ENCODE peak calls at places on chromosomes 16 and 17, in four cellular contexts. F is lung, W is GM23248, M is fibroblast of lung. H is an unnamed sample.

GRCh38 chr17:49618112-49618611 is 42.5 kb downstream of the NXPH3 start:
- DNase-seq in F (no peak), W (peak; percentile 47), M (no peak), H (no peak)

GRCh38 chr17:16986391-16986790 is 14.5 kb upstream of the TNFRSF13B start:
- DNase-seq in F (no peak), W (peak; percentile 46), M (no peak), H (peak; percentile 50)

GRCh38 chr16:49590166-49590871 is 216.7 kb downstream of the C16orf78 start:
- DNase-seq in F (no peak), W (no peak), M (no peak), H (no peak)

GRCh38 chr17:38341035-38341721 is 2.6 kb downstream of the GPR179 start:
- DNase-seq in F (no peak), W (peak; percentile 36), M (no peak), H (no peak)

GRCh38 chr17:47957591-47958490 is at the start of gene PRR15L:
- DNase-seq in F (peak; percentile 84), W (no peak), M (no peak), H (no peak)

GRCh38 chr16:72110662-72111615 is 17.3 kb downstream of the DHX38 start:
- DNase-seq in F (no peak), W (no peak), M (no peak), H (no peak)

GRCh38 chr17:18129041-18129502 is 20.5 kb downstream of the MYO15A start:
- DNase-seq in F (peak; percentile 75), W (peak; percentile 51), M (peak; percentile 72), H (no peak)

GRCh38 chr17:31449746-31450145 is 58.3 kb downstream of the RAB11FIP4 start:
- DNase-seq in F (no peak), W (no peak), M (no peak), H (no peak)

GRCh38 chr17:56966277-56966676 is 5.4 kb upstream of the COIL start:
- DNase-seq in F (no peak), W (no peak), M (no peak), H (no peak)

GRCh38 chr16:84673203-84673535 is 24.9 kb downstream of the KLHL36 start:
- DNase-seq in F (no peak), W (peak; percentile 12), M (no peak), H (peak; percentile 44)

GRCh38 chr16:85019659-85020245 is 7.8 kb upstream of the KIAA0513 start:
- DNase-seq in F (peak; percentile 74), W (peak; percentile 38), M (no peak), H (no peak)

GRCh38 chr17:44220211-44221071 is 966 bp upstream of the UBTF start:
- DNase-seq in F (no peak), W (peak; percentile 80), M (peak; percentile 64), H (peak; percentile 50)

GRCh38 chr16:69590590-69590989 is 24.8 kb downstream of the NFAT5 start:
- DNase-seq in F (no peak), W (no peak), M (no peak), H (no peak)

GRCh38 chr17:28258347-28258887 is 60.6 kb upstream of the TMEM97 start:
- DNase-seq in F (no peak), W (no peak), M (no peak), H (no peak)

GRCh38 chr17:13550291-13550690 is 51.4 kb downstream of the HS3ST3A1 start:
- DNase-seq in F (no peak), W (peak; percentile 57), M (no peak), H (peak; percentile 3)

GRCh38 chr17:2545393-2545792 is 33.7 kb upstream of the METTL16 start:
- DNase-seq in F (peak; percentile 75), W (no peak), M (no peak), H (no peak)

GRCh38 chr16:4486126-4486893 is 10.1 kb downstream of the HMOX2 start:
- DNase-seq in F (no peak), W (no peak), M (no peak), H (no peak)

GRCh38 chr17:17304521-17304985 is 1.4 kb downstream of the NT5M start:
- DNase-seq in F (no peak), W (no peak), M (no peak), H (no peak)

GRCh38 chr17:35906559-35907265 is 23.9 kb downstream of the RDM1 start:
- DNase-seq in F (no peak), W (peak; percentile 51), M (no peak), H (no peak)

GRCh38 chr17:79799174-79799537 is 2.3 kb upstream of the CBX8 start:
- DNase-seq in F (no peak), W (no peak), M (no peak), H (no peak)

GRCh38 chr16:56617212-56618085 is 8.1 kb upstream of the MT1E start:
- DNase-seq in F (peak; percentile 81), W (peak; percentile 88), M (peak; percentile 78), H (no peak)

GRCh38 chr17:64005734-64006167 is 7.6 kb downstream of the PRR29 start:
- DNase-seq in F (no peak), W (peak; percentile 30), M (no peak), H (no peak)

GRCh38 chr16:53968454-53968853 is 264.5 kb downstream of the FTO start:
- DNase-seq in F (no peak), W (peak; percentile 56), M (no peak), H (peak; percentile 18)

GRCh38 chr16:28984091-28984490 is 761 bp upstream of the LAT start:
- DNase-seq in F (no peak), W (no peak), M (no peak), H (no peak)

GRCh38 chr16:56983211-56983751 is 6.1 kb upstream of the NLRC5 start:
- DNase-seq in F (no peak), W (no peak), M (no peak), H (no peak)

GRCh38 chr17:63441654-63442053 is 4.5 kb downstream of the CYB561 start:
- DNase-seq in F (no peak), W (no peak), M (no peak), H (no peak)

GRCh38 chr16:54402270-54402669 is 115.7 kb upstream of the IRX3 start:
- DNase-seq in F (no peak), W (peak; percentile 84), M (no peak), H (no peak)

GRCh38 chr16:89375021-89375420 is 115.3 kb downstream of the ANKRD11 start:
- DNase-seq in F (no peak), W (no peak), M (peak; percentile 66), H (no peak)

GRCh38 chr16:89375686-89376085 is 114.7 kb downstream of the ANKRD11 start:
- DNase-seq in F (no peak), W (no peak), M (no peak), H (no peak)

GRCh38 chr16:89377446-89377838 is 112.9 kb downstream of the ANKRD11 start:
- DNase-seq in F (no peak), W (no peak), M (no peak), H (no peak)

GRCh38 chr16:89378947-89379771 is 111.2 kb downstream of the ANKRD11 start:
- DNase-seq in F (no peak), W (peak; percentile 73), M (no peak), H (peak; percentile 73)

DNA sequence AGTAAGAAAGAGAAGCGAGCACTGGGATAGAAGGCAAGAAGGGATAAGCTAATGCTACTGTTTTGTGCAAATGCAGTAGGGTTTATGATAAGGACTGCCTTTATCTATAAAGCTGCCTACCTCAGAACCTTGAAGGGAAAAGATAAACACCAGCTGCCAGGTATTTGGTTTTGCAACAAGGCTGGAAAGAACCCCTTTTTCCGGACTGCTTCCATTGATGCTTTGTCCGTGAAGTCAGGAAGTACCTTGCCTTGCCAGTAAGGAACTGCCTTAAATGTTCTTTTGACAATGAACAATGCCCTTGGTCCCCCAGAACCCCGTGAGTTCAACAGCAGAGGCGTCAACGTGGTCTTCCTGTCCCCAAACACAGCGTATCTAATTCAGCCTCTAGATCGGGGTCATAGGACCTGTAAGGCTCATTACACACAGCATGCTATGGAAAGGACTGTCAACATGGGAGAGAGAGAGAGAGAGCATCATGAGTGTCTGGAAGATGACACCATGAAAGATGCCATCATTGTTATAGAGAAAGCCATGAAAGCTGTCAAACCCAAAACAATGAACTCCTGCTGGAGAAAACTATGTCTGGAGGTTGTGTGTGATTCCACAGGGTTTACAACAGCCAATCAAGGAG is 113.4 kb downstream of the ANKRD11 start:
- DNase-seq in F (no peak), W (no peak), M (no peak), H (no peak)
- H3K4me1 ChIP-seq in F (peaks cover 13% of the 10 kb centered on the region), W (peaks cover 14% of the 10 kb centered on the region), M (peaks cover 13% of the 10 kb centered on the region), H (peaks cover 20% of the 10 kb centered on the region)

DNA sequence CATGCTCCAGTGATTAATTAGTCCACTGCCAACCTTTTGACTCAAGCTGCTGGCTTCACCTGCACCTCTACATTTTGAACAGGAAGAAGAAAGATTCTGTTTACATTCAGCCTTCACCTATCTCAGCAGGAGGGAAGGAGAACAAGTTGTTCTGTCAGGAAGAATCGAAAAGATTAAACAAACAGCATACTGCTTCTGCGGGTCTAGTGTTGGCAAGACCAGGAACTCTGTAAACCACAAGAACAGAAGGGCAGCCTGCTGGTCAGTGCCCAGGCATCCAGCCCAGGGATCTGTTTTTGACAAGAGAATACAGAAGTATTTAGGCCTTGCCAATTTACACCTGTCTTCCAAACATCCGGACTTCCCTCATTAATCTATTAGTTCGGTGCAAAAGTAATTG is 189.7 kb downstream of the CHD9NB start:
- DNase-seq in F (no peak), W (no peak), M (no peak), H (no peak)
- H3K4me1 ChIP-seq in F (no peaks in the 10 kb centered on the region), W (no peaks in the 10 kb centered on the region), M (no peaks in the 10 kb centered on the region), H (no peaks in the 10 kb centered on the region)

GRCh38 chr17:8152112-8152775 is at the start of gene PER1:
- DNase-seq in F (peak; percentile 98), W (peak; percentile 98), M (peak; percentile 98), H (peak; percentile 89)
- H3K4me1 ChIP-seq in F (peaks cover 5% of the 10 kb centered on the region), W (peaks cover 41% of the 10 kb centered on the region), M (peaks cover 29% of the 10 kb centered on the region), H (peaks cover 9% of the 10 kb centered on the region)

GRCh38 chr17:82553210-82553930 is 33.8 kb downstream of the FOXK2 start:
- DNase-seq in F (no peak), W (no peak), M (no peak), H (no peak)
- H3K4me1 ChIP-seq in F (peaks cover 14% of the 10 kb centered on the region), W (peaks cover 6% of the 10 kb centered on the region), M (peaks cover 3% of the 10 kb centered on the region), H (peaks cover 7% of the 10 kb centered on the region)

GRCh38 chr17:75695141-75695829 is 26.0 kb upstream of the ITGB4 start:
- DNase-seq in F (no peak), W (peak; percentile 93), M (peak; percentile 24), H (peak; percentile 92)

GRCh38 chr17:75697651-75698291 is 23.5 kb upstream of the ITGB4 start:
- DNase-seq in F (no peak), W (no peak), M (no peak), H (no peak)

GRCh38 chr17:75701288-75701687 is 20.0 kb upstream of the ITGB4 start:
- DNase-seq in F (no peak), W (no peak), M (no peak), H (no peak)

GRCh38 chr17:75695830-75696271 is 25.4 kb upstream of the ITGB4 start:
- DNase-seq in F (no peak), W (no peak), M (no peak), H (no peak)

GRCh38 chr17:75698659-75699058 is 22.6 kb upstream of the ITGB4 start:
- DNase-seq in F (no peak), W (no peak), M (no peak), H (no peak)
- H3K4me1 ChIP-seq in F (peaks cover 20% of the 10 kb centered on the region), W (peaks cover 45% of the 10 kb centered on the region), M (peaks cover 9% of the 10 kb centered on the region), H (peaks cover 50% of the 10 kb centered on the region)

GRCh38 chr17:58380207-58381123 is 28.5 kb upstream of the SUPT4H1 start:
- DNase-seq in F (no peak), W (no peak), M (no peak), H (no peak)
- H3K4me1 ChIP-seq in F (no peaks in the 10 kb centered on the region), W (no peaks in the 10 kb centered on the region), M (no peaks in the 10 kb centered on the region), H (peaks cover 33% of the 10 kb centered on the region)